ENCODE peak calls at places on chromosome X, in six cellular contexts. L, P, D, S, R and V are unnamed samples.

GRCh38 chrX:151776113-151776790 is 41.7 kb downstream of the CNGA2 start:
- DNase-seq in D (no peak), S (no peak), L (no peak), R (no peak), P (peak; percentile 83), V (no peak)

GRCh38 chrX:91414710-91415109 is 19.9 kb upstream of the PABPC5 start:
- DNase-seq in D (no peak), P (peak; percentile 8), S (no peak), L (no peak), R (no peak), V (no peak)

GRCh38 chrX:54301516-54301915 is 56.3 kb downstream of the WNK3 start:
- DNase-seq in S (no peak), D (no peak), R (no peak), L (no peak), P (no peak), V (no peak)

GRCh38 chrX:134171661-134172587 is 65.1 kb upstream of the CCDC160 start:
- DNase-seq in S (no peak), P (peak; percentile 84), L (no peak), R (no peak), D (no peak), V (peak; percentile 6)

GRCh38 chrX:9897761-9898161 is 69.4 kb upstream of the CLDN34 start:
- DNase-seq in D (peak; percentile 97), P (no peak), L (no peak), S (no peak), R (no peak), V (peak; percentile 93)

GRCh38 chrX:66017659-66018170 is 22.2 kb downstream of the VSIG4 start:
- DNase-seq in S (no peak), D (no peak), L (no peak), P (peak; percentile 26), R (no peak), V (no peak)

GRCh38 chrX:50863471-50863870 is 47.1 kb upstream of the BMP15 start:
- DNase-seq in R (no peak), S (no peak), P (no peak), L (no peak), D (no peak), V (no peak)

GRCh38 chrX:50430917-50431316 is 39.7 kb downstream of the DGKK start:
- DNase-seq in D (no peak), S (no peak), L (no peak), R (peak; percentile 29), P (peak; percentile 33), V (no peak)

GRCh38 chrX:139826065-139827044 is 106.5 kb downstream of the ATP11C start:
- DNase-seq in R (no peak), L (no peak), S (no peak), D (peak; percentile 83), P (no peak), V (peak; percentile 23)

GRCh38 chrX:65720580-65720979 is 53.1 kb downstream of the MSN start:
- DNase-seq in L (no peak), R (no peak), P (no peak), S (no peak), D (no peak), V (no peak)

GRCh38 chrX:96405842-96406241 is 278.8 kb upstream of the DIAPH2 start:
- DNase-seq in D (no peak), R (no peak), L (no peak), S (no peak), P (no peak), V (no peak)
- H2BK5ac ChIP-seq in D (no peak overlapping the region), R (no peak overlapping the region), L (no peak overlapping the region), S (no peak overlapping the region), P (no peak overlapping the region), V (no peak overlapping the region)

GRCh38 chrX:17792842-17793241 is 55.5 kb downstream of the SCML1 start:
- DNase-seq in D (no peak), L (no peak), P (no peak), R (no peak), S (no peak), V (no peak)

GRCh38 chrX:17787557-17787956 is 50.3 kb downstream of the SCML1 start:
- DNase-seq in R (no peak), S (no peak), P (no peak), L (no peak), D (no peak), V (no peak)

GRCh38 chrX:17788956-17789562 is 51.8 kb downstream of the SCML1 start:
- DNase-seq in L (no peak), S (no peak), D (no peak), P (peak; percentile 37), R (no peak), V (no peak)

DNA sequence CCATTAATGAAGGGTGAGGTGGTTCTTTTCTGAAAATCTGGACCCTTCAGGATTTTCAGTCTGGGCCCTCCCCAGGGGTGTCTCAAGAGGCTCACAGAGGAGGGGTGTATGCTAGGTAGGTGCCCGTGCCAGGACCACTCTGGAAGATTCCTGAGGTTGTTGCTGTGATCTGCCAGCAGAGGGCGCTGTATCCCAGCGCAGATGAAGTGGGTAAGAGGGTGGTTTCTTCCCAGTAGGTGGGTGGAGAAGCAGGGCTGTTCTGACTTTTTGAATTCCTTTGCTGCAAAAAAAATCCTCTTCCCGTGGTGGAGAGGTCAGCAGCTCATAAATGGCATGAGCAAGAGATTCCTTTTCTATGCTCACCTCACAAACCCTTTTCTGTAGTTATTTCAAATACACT is 51.1 kb downstream of the SCML1 start:
- DNase-seq in P (peak; percentile 59), S (peak; percentile 55), L (peak; percentile 9), R (no peak), D (peak; percentile 16), V (peak; percentile 8)
- H4K8ac ChIP-seq in P (no peak overlapping the region), S (no peak overlapping the region), L (no peak overlapping the region), R (no peak overlapping the region), D (no peak overlapping the region), V (no peak overlapping the region)

DNA sequence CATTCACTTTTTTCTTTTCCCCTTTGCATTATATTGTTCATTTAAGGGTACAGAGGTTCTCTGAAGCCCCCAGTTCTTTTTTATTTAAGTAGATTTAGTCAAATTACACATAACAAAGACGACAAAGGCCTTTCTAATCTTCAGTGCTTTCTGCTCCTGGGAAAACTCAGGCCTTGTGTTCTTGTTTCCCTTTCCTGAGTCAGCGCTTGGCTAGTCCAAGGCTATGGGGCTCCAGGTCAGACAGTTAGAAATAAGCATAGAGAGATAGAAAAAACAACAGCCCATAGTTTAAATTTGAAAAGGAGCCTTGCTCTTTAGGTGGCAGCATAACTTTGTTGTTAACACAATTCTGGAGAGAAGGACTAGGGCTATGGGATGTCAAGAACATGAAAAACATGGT is 97.3 kb downstream of the PPP1R2C start:
- DNase-seq in S (no peak), P (peak; percentile 6), L (peak; percentile 1), D (no peak), R (no peak), V (peak; percentile 16)
- H3K4me3 ChIP-seq in S (no peak overlapping the region), P (no peak overlapping the region), L (no peak overlapping the region), D (no peak overlapping the region), R (no peak overlapping the region), V (no peak overlapping the region)

GRCh38 chrX:153971124-153971631 is 440 bp downstream of the HCFC1 start:
- DNase-seq in L (peak; percentile 58), D (peak; percentile 84), S (peak; percentile 76), P (peak; percentile 87), R (peak; percentile 69), V (peak; percentile 92)

GRCh38 chrX:153971632-153972367 is at the start of gene HCFC1:
- DNase-seq in S (peak; percentile 86), D (peak; percentile 84), P (peak; percentile 95), L (peak; percentile 88), R (peak; percentile 83), V (peak; percentile 89)

GRCh38 chrX:153973127-153974002 is 811 bp downstream of the TMEM187 start:
- DNase-seq in R (no peak), D (no peak), P (no peak), L (no peak), S (no peak), V (no peak)

GRCh38 chrX:153974003-153974725 is 1.6 kb downstream of the TMEM187 start:
- DNase-seq in L (no peak), D (no peak), P (no peak), S (no peak), R (no peak), V (no peak)

GRCh38 chrX:153972368-153973126 is at the start of gene TMEM187:
- DNase-seq in D (peak; percentile 84), L (peak; percentile 77), R (peak; percentile 80), P (peak; percentile 96), S (peak; percentile 83), V (peak; percentile 85)
- H2BK5ac ChIP-seq in D (peak within 1 kb of the TSS; percentile 99), L (peak within 1 kb of the TSS; percentile 87), R (peak within 1 kb of the TSS; percentile 99), P (peak within 1 kb of the TSS; percentile 93), S (peak within 1 kb of the TSS; percentile 99), V (peak within 1 kb of the TSS; percentile 92)

GRCh38 chrX:38770152-38770551 is 31.1 kb upstream of the MID1IP1 start:
- DNase-seq in R (no peak), D (no peak), L (no peak), S (no peak), P (no peak), V (no peak)
- H4K8ac ChIP-seq in R (no peak overlapping the region), D (no peak overlapping the region), L (no peak overlapping the region), S (no peak overlapping the region), P (no peak overlapping the region), V (peak overlapping the region; percentile 23)

DNA sequence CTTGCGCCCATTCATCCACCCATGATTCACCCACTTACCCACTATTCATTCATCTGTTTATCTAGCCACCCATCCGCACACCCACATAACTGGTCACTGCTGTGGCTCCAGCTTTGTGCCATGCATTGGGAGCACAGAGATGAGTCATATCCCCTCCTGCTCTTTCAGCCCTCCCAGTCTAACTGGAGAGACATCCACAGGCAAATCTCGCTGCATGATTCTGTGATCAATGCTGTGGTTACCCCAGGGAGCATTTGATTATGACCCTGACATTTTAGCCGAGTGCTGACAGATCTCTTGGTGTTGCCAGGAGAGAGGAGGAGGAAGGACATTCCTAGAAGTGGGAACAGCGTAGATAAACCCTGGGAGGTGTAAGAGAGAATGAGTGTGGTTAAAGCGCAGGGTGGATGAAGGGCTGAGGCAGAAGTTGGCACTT is 10.4 kb upstream of the PORCN start:
- DNase-seq in P (no peak), D (peak; percentile 74), R (no peak), L (no peak), S (no peak), V (peak; percentile 78)
- H3K4me3 ChIP-seq in P (no peak overlapping the region), D (no peak overlapping the region), R (no peak overlapping the region), L (no peak overlapping the region), S (no peak overlapping the region), V (no peak overlapping the region)

GRCh38 chrX:113399501-113400192 is 559.0 kb upstream of the AMOT start:
- DNase-seq in D (no peak), L (no peak), S (no peak), P (no peak), R (no peak), V (peak; percentile 55)

DNA sequence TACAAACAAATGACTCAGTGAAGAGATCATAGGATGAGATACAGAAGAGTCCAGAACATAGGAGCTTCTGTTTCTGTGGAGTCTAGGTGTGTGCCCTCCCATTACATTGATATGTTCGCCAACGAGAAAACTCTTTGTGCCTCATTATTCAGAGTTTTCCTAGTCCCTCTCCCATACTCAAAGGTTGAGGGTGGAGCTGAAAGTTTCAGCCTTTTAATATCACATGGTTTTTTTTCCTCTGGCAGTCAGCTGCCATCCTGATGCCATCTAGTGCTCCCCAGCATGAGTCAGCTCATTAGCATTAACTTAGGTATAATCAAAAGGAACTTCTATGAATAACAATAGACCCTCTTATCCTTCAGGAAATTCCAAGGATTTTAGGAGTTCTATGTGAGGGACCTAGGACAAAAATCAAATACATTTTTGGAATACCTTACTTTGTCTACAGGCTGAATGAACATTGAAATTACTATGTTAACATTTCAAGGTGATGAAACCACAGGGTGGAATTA is 559.6 kb upstream of the AMOT start:
- DNase-seq in D (no peak), P (peak; percentile 76), S (no peak), L (no peak), R (peak; percentile 0), V (no peak)
- H2BK5ac ChIP-seq in D (no peak overlapping the region), P (no peak overlapping the region), S (peak overlapping the region; percentile 85), L (no peak overlapping the region), R (no peak overlapping the region), V (no peak overlapping the region)

GRCh38 chrX:154529206-154529612 is 13.2 kb upstream of the FAM3A start:
- DNase-seq in D (peak; percentile 15), L (no peak), S (no peak), P (no peak), R (no peak), V (peak; percentile 53)
- H4K8ac ChIP-seq in D (no peak overlapping the region), L (no peak overlapping the region), S (no peak overlapping the region), P (no peak overlapping the region), R (no peak overlapping the region), V (peak overlapping the region; percentile 64)